ENCODE peak calls at places on chromosome 19, in four cellular contexts. D is caudate nucleus; V is ovary; M is CD8-positive, alpha-beta T cell. U is an unnamed sample.

GRCh38 chr19:5711713-5712161 is 8.2 kb downstream of the LONP1 start:
- DNase-seq in D (no peak), V (no peak), M (no peak), U (no peak)

GRCh38 chr19:2015611-2015950 is at the start of gene BTBD2:
- DNase-seq in D (peak; percentile 74), V (peak; percentile 73), M (no peak), U (peak; percentile 65)

GRCh38 chr19:6729573-6730152 is 7.7 kb downstream of the GPR108 start:
- DNase-seq in D (no peak), V (no peak), M (no peak), U (no peak)

GRCh38 chr19:45560686-45561085 is 23.9 kb downstream of the OPA3 start:
- DNase-seq in D (no peak), V (no peak), M (no peak), U (no peak)

GRCh38 chr19:6279931-6280591 is at the start of gene MLLT1:
- DNase-seq in D (peak; percentile 98), V (peak; percentile 97), M (peak; percentile 93), U (peak; percentile 97)

GRCh38 chr19:1027020-1027952 is 878 bp downstream of the CNN2 start:
- DNase-seq in D (no peak), V (no peak), M (peak; percentile 45), U (no peak)

GRCh38 chr19:9836021-9836420 is 903 bp downstream of the PIN1 start:
- DNase-seq in D (no peak), V (no peak), M (no peak), U (no peak)

GRCh38 chr19:3132971-3133792 is 2.7 kb upstream of the GNA15 start:
- DNase-seq in D (no peak), V (no peak), M (peak; percentile 92), U (no peak)

GRCh38 chr19:5563941-5564612 is 3.7 kb downstream of the TINCR start:
- DNase-seq in D (no peak), V (no peak), M (no peak), U (no peak)

GRCh38 chr19:41543582-41543981 is 32.4 kb upstream of the CEACAM21 start:
- DNase-seq in D (no peak), V (no peak), M (no peak), U (no peak)

GRCh38 chr19:4575978-4576933 is 16.8 kb upstream of the SEMA6B start:
- DNase-seq in D (peak; percentile 17), V (peak; percentile 57), M (peak; percentile 62), U (no peak)

GRCh38 chr19:892243-892996 is 567 bp downstream of the MED16 start:
- DNase-seq in D (no peak), V (no peak), M (peak; percentile 54), U (no peak)

GRCh38 chr19:7460562-7460966 is 28.3 kb downstream of the PEX11G start:
- DNase-seq in D (no peak), V (no peak), M (no peak), U (no peak)

GRCh38 chr19:33505168-33505567 is 16.4 kb downstream of the PEPD start:
- DNase-seq in D (no peak), V (no peak), M (no peak), U (no peak)

GRCh38 chr19:1119475-1120217 is 15.9 kb downstream of the GPX4 start:
- DNase-seq in D (no peak), V (peak; percentile 29), M (peak; percentile 20), U (no peak)

GRCh38 chr19:8596168-8596567 is 14.3 kb downstream of the ADAMTS10 start:
- DNase-seq in D (no peak), V (no peak), M (no peak), U (no peak)

GRCh38 chr19:7868671-7869452 is 5.3 kb downstream of the PRR36 start:
- DNase-seq in D (peak; percentile 58), V (peak; percentile 83), M (peak; percentile 85), U (peak; percentile 19)

GRCh38 chr19:3250675-3251074 is 26.2 kb downstream of the CELF5 start:
- DNase-seq in D (no peak), V (no peak), M (peak; percentile 46), U (no peak)

GRCh38 chr19:21604941-21605548 is 99.6 kb downstream of the ZNF429 start:
- DNase-seq in D (no peak), V (no peak), M (no peak), U (no peak)

GRCh38 chr19:2578391-2578826 is 102.5 kb downstream of the GADD45B start:
- DNase-seq in D (no peak), V (no peak), M (no peak), U (no peak)

GRCh38 chr19:55098716-55099556 is 18.5 kb downstream of the PPP1R12C start:
- DNase-seq in D (no peak), V (no peak), M (no peak), U (no peak)

GRCh38 chr19:55099557-55100506 is 17.6 kb downstream of the PPP1R12C start:
- DNase-seq in D (no peak), V (no peak), M (no peak), U (no peak)

GRCh38 chr19:55103190-55103589 is 14.2 kb downstream of the PPP1R12C start:
- DNase-seq in D (no peak), V (no peak), M (no peak), U (no peak)

GRCh38 chr19:55097864-55098715 is 19.3 kb downstream of the PPP1R12C start:
- DNase-seq in D (no peak), V (no peak), M (no peak), U (no peak)

GRCh38 chr19:55101261-55101660 is 16.2 kb downstream of the PPP1R12C start:
- DNase-seq in D (no peak), V (no peak), M (no peak), U (peak; percentile 44)
- H3K27ac ChIP-seq in D (no peak overlapping the region), V (no peak overlapping the region), M (no peak overlapping the region), U (no peak overlapping the region)

DNA sequence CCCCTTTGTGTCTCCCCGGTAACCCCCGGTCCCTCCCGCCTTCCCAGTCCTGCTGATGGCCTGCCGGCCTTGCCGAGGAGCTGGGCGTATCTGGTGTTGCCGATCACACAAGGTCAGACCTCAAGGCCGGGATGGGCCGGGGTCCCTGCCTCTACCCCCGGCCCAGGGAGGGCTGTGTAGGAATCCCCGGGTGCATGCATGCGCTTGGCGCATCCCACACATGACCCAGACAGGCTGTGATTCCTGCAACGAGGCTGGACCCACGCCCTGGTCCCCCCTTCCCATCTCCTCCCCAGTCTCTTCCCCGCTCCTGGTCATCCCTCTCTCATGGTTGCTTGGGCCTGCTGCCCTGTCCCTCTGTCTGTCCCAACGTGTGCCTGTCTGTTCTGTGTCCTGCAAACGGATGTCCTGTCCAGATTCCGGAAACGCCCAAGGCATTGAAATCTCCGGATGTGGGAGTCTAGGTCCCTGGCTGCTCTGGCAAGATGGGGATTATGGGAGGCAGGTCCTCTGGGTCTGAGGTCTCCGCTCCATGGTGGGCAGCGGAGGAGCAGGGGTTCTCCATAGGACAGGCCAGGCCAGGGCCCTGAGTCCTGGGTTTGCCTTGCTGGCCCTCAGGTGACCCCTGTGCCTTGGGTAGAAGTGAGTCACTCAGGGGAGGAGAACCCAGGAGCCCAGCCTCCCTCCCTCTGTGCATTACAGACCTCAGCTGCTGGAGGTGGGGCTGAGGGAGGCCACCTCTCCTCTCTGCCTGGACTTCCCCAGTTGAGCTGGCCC is 1.6 kb downstream of the PKN1 start:
- DNase-seq in D (no peak), V (peak; percentile 65), M (peak; percentile 49), U (no peak)
- H3K27ac ChIP-seq in D (peak overlapping the region; percentile 79), V (no peak overlapping the region), M (peak overlapping the region; percentile 68), U (peak overlapping the region; percentile 79)

GRCh38 chr19:29217591-29217990 is 4.6 kb upstream of the UQCRFS1 start:
- DNase-seq in D (peak; percentile 11), V (no peak), M (no peak), U (no peak)
- H3K27ac ChIP-seq in D (no peak overlapping the region), V (no peak overlapping the region), M (no peak overlapping the region), U (no peak overlapping the region)

DNA sequence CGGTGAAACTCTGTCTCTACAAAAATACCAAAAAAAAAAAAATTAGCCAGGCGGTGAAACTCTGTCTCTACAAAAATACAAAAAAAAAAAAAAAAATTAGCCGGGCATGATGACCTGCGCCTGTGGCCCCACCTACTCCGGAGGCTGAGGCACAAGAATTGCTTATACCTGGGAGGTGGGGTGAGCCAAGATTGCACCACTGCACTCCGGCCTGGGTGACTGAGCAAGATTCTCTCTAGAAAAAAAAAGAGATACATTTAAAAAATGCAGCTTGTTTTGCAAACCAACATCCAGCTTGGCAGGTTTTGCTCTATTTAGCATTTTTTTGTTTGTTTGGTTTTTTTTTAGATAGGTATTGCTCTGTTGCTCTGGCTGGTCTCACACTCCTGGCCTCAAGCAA is 6.7 kb upstream of the PGPEP1 start:
- DNase-seq in D (no peak), V (no peak), M (no peak), U (no peak)
- H3K27ac ChIP-seq in D (no peak overlapping the region), V (no peak overlapping the region), M (no peak overlapping the region), U (no peak overlapping the region)

GRCh38 chr19:37951816-37952210 is 44.8 kb downstream of the SIPA1L3 start:
- DNase-seq in D (no peak), V (no peak), M (no peak), U (no peak)

GRCh38 chr19:37953125-37953524 is 46.1 kb downstream of the SIPA1L3 start:
- DNase-seq in D (no peak), V (no peak), M (no peak), U (no peak)

GRCh38 chr19:37955986-37956385 is 49.0 kb downstream of the SIPA1L3 start:
- DNase-seq in D (no peak), V (no peak), M (no peak), U (no peak)

GRCh38 chr19:37954421-37954874 is 47.4 kb downstream of the SIPA1L3 start:
- DNase-seq in D (no peak), V (no peak), M (no peak), U (no peak)

DNA sequence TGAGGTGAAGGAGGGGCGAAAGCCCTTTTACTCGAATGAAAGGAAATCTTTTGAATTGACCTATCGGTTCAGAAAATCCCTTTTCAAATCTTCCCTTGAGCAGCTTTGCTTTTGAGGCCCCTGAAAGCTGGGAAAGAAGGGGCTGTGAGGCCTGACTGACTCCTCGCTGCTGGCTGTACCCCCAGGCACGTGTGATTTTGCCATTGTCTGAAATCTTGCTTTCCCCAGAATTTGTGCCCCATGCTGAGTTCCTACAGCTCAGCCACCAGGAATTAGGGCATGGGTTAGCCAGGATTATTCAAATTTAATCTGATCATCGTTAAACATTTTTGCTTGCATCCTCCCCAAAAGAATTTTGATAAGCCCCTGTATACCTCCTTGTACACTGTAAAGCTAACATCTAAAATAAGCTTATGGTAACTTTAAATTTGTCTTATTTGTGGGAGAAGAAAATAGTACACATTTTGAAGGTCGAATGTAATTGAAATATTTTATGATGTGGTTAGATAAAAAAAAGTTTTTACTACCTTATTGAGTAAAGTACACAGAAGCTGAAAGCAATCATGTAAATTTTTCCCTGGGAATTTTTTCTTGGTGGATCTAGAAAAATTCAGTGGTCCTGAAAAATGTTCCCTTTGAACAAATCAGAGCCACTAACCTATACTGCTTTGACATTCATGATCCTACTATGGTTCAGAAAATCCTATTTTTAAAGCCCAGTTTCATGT is 46.7 kb downstream of the SIPA1L3 start:
- DNase-seq in D (no peak), V (no peak), M (no peak), U (no peak)
- H3K27ac ChIP-seq in D (no peak overlapping the region), V (no peak overlapping the region), M (no peak overlapping the region), U (no peak overlapping the region)

GRCh38 chr19:30783212-30783611 is 411.0 kb downstream of the ZNF536 start:
- DNase-seq in D (no peak), V (no peak), M (no peak), U (no peak)
- H3K27ac ChIP-seq in D (no peak overlapping the region), V (no peak overlapping the region), M (no peak overlapping the region), U (no peak overlapping the region)

GRCh38 chr19:35140898-35141626 is 2.0 kb upstream of the FXYD7 start:
- DNase-seq in D (peak; percentile 98), V (peak; percentile 94), M (peak; percentile 95), U (peak; percentile 93)
- H3K27ac ChIP-seq in D (peak overlapping the region; percentile 85), V (peak overlapping the region; percentile 95), M (no peak overlapping the region), U (peak overlapping the region; percentile 52)